ENCODE peak calls at places on chromosomes 3 and 15, in ten cellular contexts. One of them, this sample, is unnamed.

GRCh38 chr3:70516081-70516480 is 203.6 kb upstream of the MDFIC2 start:
- DNase-seq in astrocyte of the spinal cord: no peak
- DNase-seq in Calu3: no peak
- DNase-seq in foreskin fibroblast: no peak
- DNase-seq in CD4-positive, alpha-beta memory T cell: no peak
- DNase-seq in NCI-H748 treated with DMSO at 0.1 percent for 48 hours: no peak
- DNase-seq in astrocyte of the hippocampus: no peak
- DNase-seq in glutamatergic neuron: no peak
- DNase-seq in AG10803: no peak
- DNase-seq in AG09319: no peak
- DNase-seq in this sample: no peak

GRCh38 chr3:112627419-112627818 is 13.5 kb downstream of the CCDC80 start:
- DNase-seq in Calu3: no peak
- DNase-seq in astrocyte of the spinal cord: no peak
- DNase-seq in astrocyte of the hippocampus: no peak
- DNase-seq in CD4-positive, alpha-beta memory T cell: no peak
- DNase-seq in NCI-H748 treated with DMSO at 0.1 percent for 48 hours: no peak
- DNase-seq in glutamatergic neuron: no peak
- DNase-seq in foreskin fibroblast: no peak
- DNase-seq in AG09319: no peak
- DNase-seq in AG10803: peak
- DNase-seq in this sample: no peak

GRCh38 chr3:37667359-37667758 is 194.3 kb upstream of the CTDSPL start:
- DNase-seq in Calu3: no peak
- DNase-seq in AG09319: no peak
- DNase-seq in astrocyte of the spinal cord: no peak
- DNase-seq in glutamatergic neuron: no peak
- DNase-seq in astrocyte of the hippocampus: no peak
- DNase-seq in foreskin fibroblast: no peak
- DNase-seq in CD4-positive, alpha-beta memory T cell: no peak
- DNase-seq in NCI-H748 treated with DMSO at 0.1 percent for 48 hours: no peak
- DNase-seq in AG10803: no peak
- DNase-seq in this sample: no peak

GRCh38 chr3:49665822-49666519 is 8.2 kb upstream of the APEH start:
- DNase-seq in AG10803: no peak
- DNase-seq in AG09319: no peak
- DNase-seq in CD4-positive, alpha-beta memory T cell: no peak
- DNase-seq in astrocyte of the hippocampus: peak
- DNase-seq in Calu3: no peak
- DNase-seq in astrocyte of the spinal cord: no peak
- DNase-seq in NCI-H748 treated with DMSO at 0.1 percent for 48 hours: no peak
- DNase-seq in glutamatergic neuron: no peak
- DNase-seq in foreskin fibroblast: no peak
- DNase-seq in this sample: no peak

GRCh38 chr3:56997675-56998074 is 62.8 kb upstream of the SPATA12 start:
- DNase-seq in CD4-positive, alpha-beta memory T cell: no peak
- DNase-seq in astrocyte of the hippocampus: peak
- DNase-seq in Calu3: no peak
- DNase-seq in astrocyte of the spinal cord: no peak
- DNase-seq in NCI-H748 treated with DMSO at 0.1 percent for 48 hours: no peak
- DNase-seq in AG09319: no peak
- DNase-seq in glutamatergic neuron: no peak
- DNase-seq in AG10803: peak
- DNase-seq in foreskin fibroblast: peak
- DNase-seq in this sample: no peak

GRCh38 chr3:188151438-188151837 is 2.5 kb upstream of the LPP start:
- DNase-seq in astrocyte of the hippocampus: peak
- DNase-seq in Calu3: no peak
- DNase-seq in CD4-positive, alpha-beta memory T cell: no peak
- DNase-seq in foreskin fibroblast: no peak
- DNase-seq in AG10803: peak
- DNase-seq in NCI-H748 treated with DMSO at 0.1 percent for 48 hours: no peak
- DNase-seq in AG09319: no peak
- DNase-seq in glutamatergic neuron: no peak
- DNase-seq in astrocyte of the spinal cord: no peak
- DNase-seq in this sample: no peak

GRCh38 chr3:119647843-119648575 is 12.4 kb downstream of the POPDC2 start:
- DNase-seq in astrocyte of the spinal cord: no peak
- DNase-seq in AG09319: no peak
- DNase-seq in astrocyte of the hippocampus: peak
- DNase-seq in foreskin fibroblast: no peak
- DNase-seq in Calu3: no peak
- DNase-seq in NCI-H748 treated with DMSO at 0.1 percent for 48 hours: no peak
- DNase-seq in glutamatergic neuron: no peak
- DNase-seq in CD4-positive, alpha-beta memory T cell: no peak
- DNase-seq in AG10803: no peak
- DNase-seq in this sample: no peak

GRCh38 chr3:50418845-50419244 is 59.5 kb upstream of the TMEM115 start:
- DNase-seq in CD4-positive, alpha-beta memory T cell: no peak
- DNase-seq in astrocyte of the hippocampus: no peak
- DNase-seq in NCI-H748 treated with DMSO at 0.1 percent for 48 hours: no peak
- DNase-seq in AG10803: no peak
- DNase-seq in foreskin fibroblast: no peak
- DNase-seq in glutamatergic neuron: no peak
- DNase-seq in AG09319: no peak
- DNase-seq in astrocyte of the spinal cord: no peak
- DNase-seq in Calu3: no peak
- DNase-seq in this sample: no peak

GRCh38 chr3:156675744-156676466 is 1.5 kb downstream of the TIPARP start:
- DNase-seq in astrocyte of the hippocampus: peak
- DNase-seq in AG10803: peak
- DNase-seq in AG09319: no peak
- DNase-seq in CD4-positive, alpha-beta memory T cell: no peak
- DNase-seq in glutamatergic neuron: peak
- DNase-seq in foreskin fibroblast: peak
- DNase-seq in astrocyte of the spinal cord: peak
- DNase-seq in Calu3: peak
- DNase-seq in NCI-H748 treated with DMSO at 0.1 percent for 48 hours: peak
- DNase-seq in this sample: peak

GRCh38 chr15:25183581-25184330 is 229.0 kb downstream of the SNRPN start:
- DNase-seq in Calu3: no peak
- DNase-seq in AG09319: no peak
- DNase-seq in glutamatergic neuron: peak
- DNase-seq in astrocyte of the spinal cord: no peak
- DNase-seq in foreskin fibroblast: no peak
- DNase-seq in CD4-positive, alpha-beta memory T cell: no peak
- DNase-seq in NCI-H748 treated with DMSO at 0.1 percent for 48 hours: no peak
- DNase-seq in AG10803: no peak
- DNase-seq in astrocyte of the hippocampus: no peak
- DNase-seq in this sample: no peak

GRCh38 chr3:134952372-134952771 is 157.3 kb downstream of the EPHB1 start:
- DNase-seq in glutamatergic neuron: no peak
- DNase-seq in Calu3: no peak
- DNase-seq in NCI-H748 treated with DMSO at 0.1 percent for 48 hours: no peak
- DNase-seq in AG10803: no peak
- DNase-seq in AG09319: no peak
- DNase-seq in foreskin fibroblast: no peak
- DNase-seq in astrocyte of the hippocampus: no peak
- DNase-seq in astrocyte of the spinal cord: no peak
- DNase-seq in CD4-positive, alpha-beta memory T cell: no peak
- DNase-seq in this sample: no peak

GRCh38 chr3:183285828-183286457 is 32.9 kb downstream of the B3GNT5 start:
- DNase-seq in CD4-positive, alpha-beta memory T cell: peak
- DNase-seq in AG09319: peak
- DNase-seq in NCI-H748 treated with DMSO at 0.1 percent for 48 hours: no peak
- DNase-seq in glutamatergic neuron: no peak
- DNase-seq in Calu3: peak
- DNase-seq in astrocyte of the hippocampus: peak
- DNase-seq in astrocyte of the spinal cord: peak
- DNase-seq in AG10803: peak
- DNase-seq in foreskin fibroblast: peak
- DNase-seq in this sample: no peak

GRCh38 chr3:173465112-173465511 is 67.6 kb downstream of the NLGN1 start:
- DNase-seq in astrocyte of the hippocampus: peak
- DNase-seq in NCI-H748 treated with DMSO at 0.1 percent for 48 hours: no peak
- DNase-seq in glutamatergic neuron: no peak
- DNase-seq in astrocyte of the spinal cord: peak
- DNase-seq in Calu3: no peak
- DNase-seq in AG10803: peak
- DNase-seq in foreskin fibroblast: peak
- DNase-seq in AG09319: no peak
- DNase-seq in CD4-positive, alpha-beta memory T cell: no peak
- DNase-seq in this sample: no peak

GRCh38 chr3:116445291-116445841 is at the start of gene LSAMP:
- DNase-seq in AG10803: peak
- DNase-seq in astrocyte of the hippocampus: peak
- DNase-seq in NCI-H748 treated with DMSO at 0.1 percent for 48 hours: peak
- DNase-seq in foreskin fibroblast: peak
- DNase-seq in Calu3: no peak
- DNase-seq in AG09319: no peak
- DNase-seq in CD4-positive, alpha-beta memory T cell: no peak
- DNase-seq in astrocyte of the spinal cord: peak
- DNase-seq in glutamatergic neuron: peak
- DNase-seq in this sample: peak

GRCh38 chr15:70111203-70112017 is 13.7 kb upstream of the TLE3 start:
- DNase-seq in AG09319: peak
- DNase-seq in Calu3: peak
- DNase-seq in foreskin fibroblast: peak
- DNase-seq in astrocyte of the hippocampus: peak
- DNase-seq in glutamatergic neuron: peak
- DNase-seq in CD4-positive, alpha-beta memory T cell: no peak
- DNase-seq in NCI-H748 treated with DMSO at 0.1 percent for 48 hours: no peak
- DNase-seq in astrocyte of the spinal cord: peak
- DNase-seq in AG10803: peak
- DNase-seq in this sample: peak

GRCh38 chr15:41584636-41585139 is 25.7 kb downstream of the TYRO3 start:
- DNase-seq in astrocyte of the hippocampus: no peak
- DNase-seq in AG10803: no peak
- DNase-seq in NCI-H748 treated with DMSO at 0.1 percent for 48 hours: no peak
- DNase-seq in CD4-positive, alpha-beta memory T cell: no peak
- DNase-seq in astrocyte of the spinal cord: peak
- DNase-seq in AG09319: no peak
- DNase-seq in glutamatergic neuron: no peak
- DNase-seq in Calu3: no peak
- DNase-seq in foreskin fibroblast: no peak
- DNase-seq in this sample: no peak

GRCh38 chr15:26214290-26214689 is 351.2 kb upstream of the ATP10A start:
- DNase-seq in astrocyte of the hippocampus: no peak
- DNase-seq in astrocyte of the spinal cord: no peak
- DNase-seq in AG09319: no peak
- DNase-seq in AG10803: no peak
- DNase-seq in NCI-H748 treated with DMSO at 0.1 percent for 48 hours: no peak
- DNase-seq in CD4-positive, alpha-beta memory T cell: no peak
- DNase-seq in foreskin fibroblast: no peak
- DNase-seq in Calu3: no peak
- DNase-seq in glutamatergic neuron: no peak
- DNase-seq in this sample: no peak

GRCh38 chr3:487580-487979 is 291.0 kb downstream of the CHL1 start:
- DNase-seq in astrocyte of the spinal cord: no peak
- DNase-seq in foreskin fibroblast: no peak
- DNase-seq in AG09319: no peak
- DNase-seq in glutamatergic neuron: no peak
- DNase-seq in CD4-positive, alpha-beta memory T cell: no peak
- DNase-seq in NCI-H748 treated with DMSO at 0.1 percent for 48 hours: no peak
- DNase-seq in Calu3: no peak
- DNase-seq in AG10803: no peak
- DNase-seq in astrocyte of the hippocampus: no peak
- DNase-seq in this sample: no peak

GRCh38 chr3:114221165-114221880 is 16.1 kb downstream of the ZNF80 start:
- DNase-seq in AG10803: peak
- DNase-seq in astrocyte of the hippocampus: peak
- DNase-seq in foreskin fibroblast: no peak
- DNase-seq in CD4-positive, alpha-beta memory T cell: peak
- DNase-seq in astrocyte of the spinal cord: peak
- DNase-seq in NCI-H748 treated with DMSO at 0.1 percent for 48 hours: no peak
- DNase-seq in Calu3: no peak
- DNase-seq in AG09319: no peak
- DNase-seq in glutamatergic neuron: no peak
- DNase-seq in this sample: no peak

GRCh38 chr15:31260646-31261265 is 65.9 kb upstream of the KLF13 start:
- DNase-seq in AG09319: no peak
- DNase-seq in NCI-H748 treated with DMSO at 0.1 percent for 48 hours: no peak
- DNase-seq in glutamatergic neuron: no peak
- DNase-seq in Calu3: no peak
- DNase-seq in AG10803: no peak
- DNase-seq in CD4-positive, alpha-beta memory T cell: no peak
- DNase-seq in astrocyte of the spinal cord: no peak
- DNase-seq in astrocyte of the hippocampus: no peak
- DNase-seq in foreskin fibroblast: no peak
- DNase-seq in this sample: no peak

GRCh38 chr15:39642011-39642640 is 61.2 kb downstream of the THBS1 start:
- DNase-seq in astrocyte of the hippocampus: peak
- DNase-seq in foreskin fibroblast: no peak
- DNase-seq in CD4-positive, alpha-beta memory T cell: no peak
- DNase-seq in NCI-H748 treated with DMSO at 0.1 percent for 48 hours: no peak
- DNase-seq in Calu3: no peak
- DNase-seq in AG09319: no peak
- DNase-seq in glutamatergic neuron: no peak
- DNase-seq in AG10803: peak
- DNase-seq in astrocyte of the spinal cord: peak
- DNase-seq in this sample: no peak

GRCh38 chr15:83292317-83292716 is 7.9 kb upstream of the BNC1 start:
- DNase-seq in Calu3: no peak
- DNase-seq in AG09319: no peak
- DNase-seq in CD4-positive, alpha-beta memory T cell: no peak
- DNase-seq in astrocyte of the hippocampus: peak
- DNase-seq in foreskin fibroblast: no peak
- DNase-seq in AG10803: peak
- DNase-seq in NCI-H748 treated with DMSO at 0.1 percent for 48 hours: no peak
- DNase-seq in glutamatergic neuron: no peak
- DNase-seq in astrocyte of the spinal cord: peak
- DNase-seq in this sample: no peak

GRCh38 chr3:148642616-148643015 is 55.1 kb upstream of the AGTR1 start:
- DNase-seq in astrocyte of the hippocampus: no peak
- DNase-seq in NCI-H748 treated with DMSO at 0.1 percent for 48 hours: no peak
- DNase-seq in astrocyte of the spinal cord: peak
- DNase-seq in Calu3: no peak
- DNase-seq in CD4-positive, alpha-beta memory T cell: no peak
- DNase-seq in foreskin fibroblast: peak
- DNase-seq in AG09319: no peak
- DNase-seq in AG10803: peak
- DNase-seq in glutamatergic neuron: no peak
- DNase-seq in this sample: no peak

GRCh38 chr15:31459011-31459748 is 132.5 kb downstream of the KLF13 start:
- DNase-seq in CD4-positive, alpha-beta memory T cell: no peak
- DNase-seq in astrocyte of the hippocampus: no peak
- DNase-seq in AG10803: no peak
- DNase-seq in NCI-H748 treated with DMSO at 0.1 percent for 48 hours: no peak
- DNase-seq in foreskin fibroblast: no peak
- DNase-seq in glutamatergic neuron: no peak
- DNase-seq in Calu3: no peak
- DNase-seq in astrocyte of the spinal cord: no peak
- DNase-seq in AG09319: no peak
- DNase-seq in this sample: no peak

This sample was measured in retina.